ENCODE peak calls at places on chromosomes 12 and 14, in five cellular contexts. P is astrocyte of the spinal cord, A is WERI-Rb-1, M is Panc1, S is tibial artery. N is an unnamed sample.

GRCh38 chr12:28089363-28089762 is 100.9 kb upstream of the CCDC91 start:
- DNase-seq in P (peak), A (no peak), M (no peak), S (no peak), N (peak)

GRCh38 chr12:93043877-93044209 is 114.7 kb upstream of the EEA1 start:
- DNase-seq in P (no peak), A (no peak), M (no peak), S (no peak), N (no peak)

GRCh38 chr14:22566845-22567244 is 22.2 kb downstream of the DAD1 start:
- DNase-seq in P (no peak), A (no peak), M (no peak), S (no peak), N (no peak)

GRCh38 chr14:97730706-97731105 is 933.5 kb downstream of the VRK1 start:
- DNase-seq in P (no peak), A (no peak), M (no peak), S (no peak), N (no peak)

GRCh38 chr14:96904201-96904600 is 107.0 kb downstream of the VRK1 start:
- DNase-seq in P (peak), A (no peak), M (no peak), S (no peak), N (no peak)

GRCh38 chr12:22562187-22563028 is 18.1 kb upstream of the C2CD5 start:
- DNase-seq in P (no peak), A (no peak), M (no peak), S (no peak), N (no peak)

GRCh38 chr12:109946505-109946904 is 46.4 kb downstream of the TCHP start:
- DNase-seq in P (peak), A (no peak), M (no peak), S (no peak), N (peak)

GRCh38 chr12:85574291-85574690 is 261.9 kb downstream of the RASSF9 start:
- DNase-seq in P (no peak), A (no peak), M (no peak), S (no peak), N (no peak)

GRCh38 chr14:93285048-93285447 is 47.8 kb downstream of the BTBD7 start:
- DNase-seq in P (peak), A (no peak), M (no peak), S (no peak), N (no peak)

GRCh38 chr12:71945883-71946282 is 7.2 kb downstream of the TPH2 start:
- DNase-seq in P (no peak), A (peak), M (no peak), S (no peak), N (no peak)

GRCh38 chr14:52706286-52706685 is 714 bp upstream of the PSMC6 start:
- DNase-seq in P (no peak), A (no peak), M (no peak), S (no peak), N (no peak)

GRCh38 chr12:59844775-59845174 is 248.9 kb downstream of the SLC16A7 start:
- DNase-seq in P (no peak), A (no peak), M (no peak), S (no peak), N (no peak)

GRCh38 chr12:45213107-45213506 is 2.8 kb upstream of the ANO6 start:
- DNase-seq in P (no peak), A (no peak), M (no peak), S (no peak), N (no peak)

GRCh38 chr14:91466192-91466591 is 43.9 kb downstream of the PPP4R3A start:
- DNase-seq in P (no peak), A (no peak), M (no peak), S (no peak), N (no peak)

GRCh38 chr14:94466706-94467370 is 9.2 kb downstream of the SERPINA9 start:
- DNase-seq in P (no peak), A (no peak), M (no peak), S (no peak), N (no peak)

GRCh38 chr12:62967701-62968100 is 32.8 kb upstream of the PPM1H start:
- DNase-seq in P (no peak), A (no peak), M (no peak), S (no peak), N (no peak)

GRCh38 chr12:122081108-122081696 is 2.6 kb downstream of the MLXIP start:
- DNase-seq in P (peak), A (no peak), M (no peak), S (peak), N (no peak)

GRCh38 chr12:97745406-97746101 is 282.9 kb downstream of the RMST start:
- DNase-seq in P (no peak), A (no peak), M (no peak), S (no peak), N (no peak)

GRCh38 chr14:101604935-101605767 is 43.9 kb downstream of the DIO3 start:
- DNase-seq in P (no peak), A (no peak), M (no peak), S (peak), N (no peak)

GRCh38 chr12:53955036-53955775 is 503 bp downstream of the HOXC12 start:
- DNase-seq in P (no peak), A (no peak), M (no peak), S (peak), N (peak)

GRCh38 chr12:1629338-1630080 is 478 bp downstream of the WNT5B start:
- DNase-seq in P (no peak), A (peak), M (no peak), S (no peak), N (peak)
- H3K4me3 ChIP-seq in P (peak), A (peak), M (peak), S (peak), N (peak)

GRCh38 chr14:104264495-104265265 is 126.3 kb downstream of the KIF26A start:
- DNase-seq in P (no peak), A (no peak), M (no peak), S (peak), N (peak)
- H3K4me3 ChIP-seq in P (no peak), A (no peak), M (no peak), S (no peak), N (no peak)

GRCh38 chr14:68240388-68240787 is 420.8 kb downstream of the RAD51B start:
- DNase-seq in P (no peak), A (no peak), M (no peak), S (no peak), N (no peak)
- H3K4me3 ChIP-seq in P (no peak), A (no peak), M (no peak), S (no peak), N (no peak)

DNA sequence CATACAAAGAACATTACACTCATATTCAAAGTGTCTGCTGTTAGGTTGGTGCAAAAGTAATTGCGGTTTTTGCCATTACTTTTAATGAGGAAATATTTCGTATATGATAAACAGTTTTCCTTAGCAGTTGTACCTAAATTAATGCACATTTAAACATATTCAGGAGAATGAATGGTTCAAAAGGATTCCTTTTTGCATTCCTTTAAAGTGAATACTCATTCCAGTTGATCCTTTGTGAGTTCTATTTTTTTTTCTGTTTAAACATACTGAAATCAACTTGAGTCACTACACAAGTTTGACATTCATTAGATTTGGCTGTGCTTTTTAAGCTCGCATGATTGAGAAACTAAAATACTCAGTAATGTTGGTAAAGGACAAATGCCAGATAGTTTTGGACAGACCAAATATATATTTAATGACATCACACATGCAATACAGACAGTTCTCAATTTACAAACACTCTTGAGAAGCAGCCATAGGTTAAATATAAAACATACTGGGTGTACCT is 13.8 kb upstream of the SLC38A2 start:
- DNase-seq in P (peak), A (no peak), M (peak), S (no peak), N (no peak)
- H3K4me3 ChIP-seq in P (no peak), A (no peak), M (no peak), S (peak), N (no peak)

GRCh38 chr12:66241061-66242043 is 52.3 kb downstream of the IRAK3 start:
- DNase-seq in P (peak), A (no peak), M (no peak), S (no peak), N (no peak)

GRCh38 chr12:66240106-66240820 is 51.2 kb downstream of the IRAK3 start:
- DNase-seq in P (no peak), A (no peak), M (no peak), S (no peak), N (no peak)

GRCh38 chr12:66244446-66244845 is 55.4 kb downstream of the IRAK3 start:
- DNase-seq in P (no peak), A (no peak), M (no peak), S (no peak), N (no peak)

GRCh38 chr12:66239295-66239694 is 50.3 kb downstream of the IRAK3 start:
- DNase-seq in P (no peak), A (no peak), M (no peak), S (no peak), N (peak)

DNA sequence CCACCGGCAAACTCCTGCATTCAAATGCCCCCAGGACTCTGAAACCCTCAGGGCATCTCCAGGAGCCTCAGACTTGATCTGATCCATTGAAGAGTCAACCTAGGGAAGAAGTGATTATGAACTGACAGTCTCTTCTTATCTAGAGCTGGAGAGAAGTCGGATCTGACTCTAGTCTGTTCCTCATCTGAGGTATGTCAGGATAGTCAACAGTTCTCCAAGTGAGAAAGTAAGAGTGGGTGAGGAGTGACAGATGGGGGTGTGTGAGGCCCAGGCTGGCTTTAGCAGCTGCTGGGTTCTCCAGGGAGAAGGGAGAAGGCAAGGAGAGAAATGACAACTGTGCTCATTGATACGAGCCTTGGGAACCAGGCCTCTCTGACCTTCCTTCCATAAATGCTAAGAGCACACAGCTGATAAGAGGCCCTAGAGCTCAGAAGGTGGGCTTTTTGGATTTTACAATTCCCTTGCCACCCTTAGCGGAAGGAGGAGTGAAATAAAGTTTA is 53.3 kb downstream of the IRAK3 start:
- DNase-seq in P (no peak), A (no peak), M (no peak), S (no peak), N (no peak)
- H3K4me3 ChIP-seq in P (no peak), A (no peak), M (no peak), S (no peak), N (no peak)

GRCh38 chr14:71645656-71646055 is 286.6 kb upstream of the RGS6 start:
- DNase-seq in P (no peak), A (no peak), M (no peak), S (no peak), N (no peak)

GRCh38 chr14:71648725-71649124 is 283.5 kb upstream of the RGS6 start:
- DNase-seq in P (no peak), A (no peak), M (no peak), S (no peak), N (no peak)

GRCh38 chr14:71650187-71650586 is 282.0 kb upstream of the RGS6 start:
- DNase-seq in P (no peak), A (no peak), M (no peak), S (no peak), N (no peak)

GRCh38 chr14:71647086-71647784 is 285.0 kb upstream of the RGS6 start:
- DNase-seq in P (no peak), A (peak), M (no peak), S (no peak), N (peak)

GRCh38 chr14:71646518-71646917 is 285.7 kb upstream of the RGS6 start:
- DNase-seq in P (no peak), A (no peak), M (no peak), S (no peak), N (no peak)
- H3K4me3 ChIP-seq in P (no peak), A (no peak), M (no peak), S (no peak), N (no peak)

DNA sequence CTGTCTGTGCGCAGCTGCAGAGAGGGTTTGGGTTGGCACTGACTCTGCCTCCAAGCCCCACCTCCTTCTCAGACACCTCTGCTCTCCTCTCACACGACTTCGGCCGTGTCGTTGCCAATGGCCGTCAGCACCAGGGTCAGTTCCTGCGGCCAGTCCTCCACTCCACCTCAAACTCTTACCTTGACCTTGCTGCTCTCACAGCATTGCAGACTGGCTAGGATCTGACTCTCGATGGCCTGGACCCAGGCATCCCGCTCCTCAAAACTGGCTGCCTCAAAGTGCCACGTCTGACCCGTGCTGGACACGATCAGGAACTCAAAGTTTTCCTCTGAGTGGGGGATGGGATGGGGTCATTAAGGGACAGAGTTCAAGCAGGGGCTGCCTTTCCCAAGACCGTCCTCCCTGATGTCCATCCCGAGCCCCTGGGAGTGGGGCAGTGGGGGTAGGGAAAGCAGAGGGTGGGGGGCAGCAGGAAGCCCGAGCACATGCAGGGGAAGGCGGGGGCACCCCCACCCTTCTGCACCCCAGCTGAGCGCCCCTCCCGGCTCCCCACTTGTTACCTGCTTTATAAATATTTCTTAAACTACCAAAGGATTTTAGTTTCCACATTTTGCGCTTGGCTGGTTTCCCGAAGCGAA is 10.7 kb downstream of the AGAP2 start:
- DNase-seq in P (no peak), A (no peak), M (no peak), S (no peak), N (peak)
- H3K4me3 ChIP-seq in P (no peak), A (no peak), M (no peak), S (no peak), N (no peak)